ENCODE peak calls at places on chromosome 1, in four cellular contexts. J is DND-41, F is fibroblast of lung, P is hepatocyte. D is an unnamed sample. For H3K36me3, the result is how much of the 10 kb centered on the place peaks cover.

GRCh38 chr1:75134939-75135828 is 996 bp downstream of the LHX8 start:
- DNase-seq in J (no peak), F (peak), P (no peak), D (no peak)

GRCh38 chr1:40630488-40631223 is 34.8 kb downstream of the RIMS3 start:
- DNase-seq in J (peak), F (peak), P (peak), D (no peak)

GRCh38 chr1:235866207-235866912 is at the start of gene LYST:
- DNase-seq in J (peak), F (peak), P (peak), D (peak)

GRCh38 chr1:243474906-243475305 is 219.1 kb downstream of the SDCCAG8 start:
- DNase-seq in J (no peak), F (no peak), P (no peak), D (no peak)

GRCh38 chr1:28456078-28456477 is 49.8 kb upstream of the RCC1 start:
- DNase-seq in J (peak), F (peak), P (peak), D (no peak)

GRCh38 chr1:205991237-205991636 is 12.0 kb downstream of the RAB7B start:
- DNase-seq in J (no peak), F (peak), P (no peak), D (no peak)

GRCh38 chr1:219773775-219774174 is 154.6 kb downstream of the SLC30A10 start:
- DNase-seq in J (no peak), F (no peak), P (no peak), D (no peak)

GRCh38 chr1:210438928-210439841 is 110.5 kb downstream of the HHAT start:
- DNase-seq in J (no peak), F (peak), P (no peak), D (no peak)

GRCh38 chr1:247588060-247588459 is at the start of gene OR2G2:
- DNase-seq in J (no peak), F (no peak), P (no peak), D (no peak)

GRCh38 chr1:151130837-151131586 is 15.4 kb downstream of the SEMA6C start:
- DNase-seq in J (no peak), F (peak), P (peak), D (peak)

GRCh38 chr1:8661185-8662110 is 156.0 kb downstream of the RERE start:
- DNase-seq in J (no peak), F (peak), P (peak), D (no peak)

GRCh38 chr1:1360511-1361169 is 2.3 kb upstream of the MXRA8 start:
- DNase-seq in J (no peak), F (peak), P (peak), D (peak)

GRCh38 chr1:87805661-87806376 is 477.1 kb downstream of the LMO4 start:
- DNase-seq in J (no peak), F (peak), P (peak), D (no peak)

GRCh38 chr1:99264201-99265021 is at the start of gene PLPPR4:
- DNase-seq in J (no peak), F (peak), P (peak), D (peak)

GRCh38 chr1:53560572-53561487 is 101.6 kb downstream of the DMRTB1 start:
- DNase-seq in J (no peak), F (peak), P (no peak), D (peak)

GRCh38 chr1:1178794-1179331 is 5.2 kb downstream of the TTLL10 start:
- DNase-seq in J (no peak), F (no peak), P (no peak), D (no peak)

GRCh38 chr1:119370748-119371147 is 2.2 kb downstream of the HAO2 start:
- DNase-seq in J (no peak), F (no peak), P (no peak), D (no peak)

DNA sequence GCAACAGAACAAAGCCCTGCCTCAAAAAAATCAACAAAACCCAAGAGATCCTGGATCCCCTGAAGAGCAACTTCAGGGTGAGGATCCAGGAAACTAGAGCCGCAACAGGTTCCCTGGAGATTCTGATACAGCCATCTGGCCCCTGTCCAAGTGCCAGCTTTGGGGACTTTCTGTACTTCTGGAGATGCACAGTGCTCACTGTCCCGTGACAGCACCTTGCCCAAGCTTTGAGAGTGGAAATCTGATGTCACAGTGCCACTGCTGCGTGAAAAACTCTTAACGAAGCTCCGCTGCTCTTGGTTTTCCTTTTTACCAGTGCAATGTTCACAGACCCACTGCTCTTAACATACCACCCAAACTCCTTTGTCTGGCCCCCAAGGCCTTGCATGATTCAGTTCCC is 26.3 kb downstream of the STK40 start:
- DNase-seq in J (no peak), F (no peak), P (no peak), D (no peak)
- H3K36me3 ChIP-seq in J (half or more), F (under half), P (under half), D (half or more)

DNA sequence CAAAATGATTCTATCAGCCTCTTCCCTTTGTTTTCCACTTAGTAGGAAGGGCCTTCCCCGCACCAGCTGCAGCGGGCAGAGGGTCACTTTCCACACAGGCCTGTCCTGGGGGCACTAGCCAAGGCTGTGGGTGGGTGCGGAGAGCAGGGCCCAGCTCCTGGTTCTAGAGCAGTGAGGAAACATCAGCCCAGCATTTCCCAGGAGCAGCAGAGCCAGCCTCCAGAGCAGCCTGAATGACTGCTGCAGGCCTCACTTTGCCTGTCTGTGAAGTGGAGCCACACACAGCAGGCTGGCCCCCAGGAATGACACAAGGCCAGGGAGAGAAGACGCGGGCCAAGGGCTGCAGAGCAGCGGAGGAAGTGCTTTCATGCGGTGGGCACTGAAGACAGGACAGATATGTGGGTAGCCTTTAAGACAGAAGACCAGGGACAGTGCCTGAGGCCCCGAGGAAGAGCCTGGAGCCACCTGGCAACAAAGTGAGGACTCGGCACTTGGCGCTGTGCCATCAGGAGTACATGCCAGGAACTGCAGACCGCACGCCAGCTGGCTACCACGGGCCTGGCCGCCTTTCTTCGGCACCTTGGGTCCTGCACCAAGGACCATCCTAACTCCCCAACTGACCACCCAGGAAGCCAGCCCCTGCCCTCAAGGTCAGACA is 42.0 kb downstream of the ACOT7 start:
- DNase-seq in J (no peak), F (no peak), P (no peak), D (no peak)
- H3K4me3 ChIP-seq in J (no peak), F (no peak), P (no peak), D (no peak)

DNA sequence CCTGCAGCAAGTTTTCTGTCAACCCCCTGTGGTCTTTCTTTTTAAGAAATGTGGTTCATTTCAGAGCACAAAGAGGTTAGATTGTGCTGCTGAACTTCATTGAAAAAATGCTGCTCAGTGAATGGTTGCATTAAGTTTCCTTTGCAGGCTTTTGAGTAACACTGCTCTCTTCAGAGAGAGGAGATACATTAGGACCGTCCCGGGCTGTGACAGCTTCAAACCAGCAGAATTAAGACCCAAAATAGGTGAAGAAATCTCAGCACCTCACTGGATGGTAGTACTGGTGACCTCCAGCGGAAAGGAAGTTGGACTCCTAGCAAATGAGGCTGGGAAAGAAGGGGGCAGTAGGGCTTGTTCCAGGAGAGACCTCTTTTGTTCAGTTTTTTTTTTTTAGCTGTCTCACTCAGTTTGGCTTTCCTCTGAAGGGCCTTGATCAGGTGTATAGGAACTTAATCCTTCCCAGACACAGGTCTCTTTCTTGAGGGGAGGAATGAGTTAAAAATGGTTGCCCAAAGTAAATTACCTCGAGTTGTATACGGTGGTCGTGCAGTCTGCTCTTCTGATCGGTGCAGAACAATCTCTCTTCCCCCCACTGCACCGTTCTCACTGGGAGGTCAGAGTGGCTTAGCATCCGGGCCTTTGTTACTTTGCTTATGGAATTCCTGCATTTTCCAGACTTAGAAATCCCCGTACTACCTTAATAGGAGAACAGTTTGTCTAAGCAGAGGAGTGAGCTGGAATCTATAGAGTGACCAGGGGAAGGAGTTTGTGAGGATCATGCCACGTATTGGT is 81.0 kb downstream of the NDUFS5 start:
- DNase-seq in J (no peak), F (peak), P (no peak), D (no peak)
- H3K27ac ChIP-seq in J (no peak), F (peak), P (peak), D (peak)

GRCh38 chr1:37901191-37901892 is 42.0 kb upstream of the MTF1 start:
- DNase-seq in J (no peak), F (no peak), P (no peak), D (no peak)

GRCh38 chr1:37901893-37902225 is 42.5 kb upstream of the MTF1 start:
- DNase-seq in J (no peak), F (no peak), P (no peak), D (no peak)

GRCh38 chr1:37902983-37903382 is 43.6 kb upstream of the MTF1 start:
- DNase-seq in J (no peak), F (no peak), P (no peak), D (no peak)

GRCh38 chr1:37905624-37906196 is 41.1 kb downstream of the INPP5B start:
- DNase-seq in J (no peak), F (no peak), P (no peak), D (no peak)
- H3K36me3 ChIP-seq in J (under half), F (under half), P (under half), D (under half)

GRCh38 chr1:164563821-164564251 is 4.9 kb downstream of the PBX1 start:
- DNase-seq in J (no peak), F (peak), P (no peak), D (no peak)
- H3K4me3 ChIP-seq in J (no peak), F (peak), P (peak), D (peak)

GRCh38 chr1:223796210-223796609 is 49.5 kb downstream of the TP53BP2 start:
- DNase-seq in J (no peak), F (no peak), P (no peak), D (no peak)
- H3K27ac ChIP-seq in J (no peak), F (no peak), P (no peak), D (no peak)

DNA sequence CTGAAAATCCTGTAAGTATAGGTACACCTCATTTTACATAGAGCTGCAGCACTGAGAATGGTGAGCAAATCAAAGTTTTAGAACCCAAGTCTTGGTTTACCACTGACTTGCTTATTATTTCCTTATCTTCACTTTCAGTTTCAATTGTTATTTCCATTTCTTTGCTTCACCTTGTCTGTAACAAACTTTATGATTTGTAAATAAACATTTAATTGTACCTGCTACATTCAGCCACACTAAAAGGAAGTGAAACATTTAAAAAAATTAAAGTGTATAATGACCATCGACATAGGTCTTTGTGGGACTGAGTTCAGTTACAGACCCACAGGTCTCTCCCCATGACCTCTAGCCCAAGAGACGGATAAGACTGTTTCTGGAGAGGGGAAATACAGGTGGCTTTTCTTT is 34.4 kb downstream of the LGR6 start:
- DNase-seq in J (no peak), F (no peak), P (no peak), D (no peak)
- H3K36me3 ChIP-seq in J (under half), F (under half), P (under half), D (under half)

DNA sequence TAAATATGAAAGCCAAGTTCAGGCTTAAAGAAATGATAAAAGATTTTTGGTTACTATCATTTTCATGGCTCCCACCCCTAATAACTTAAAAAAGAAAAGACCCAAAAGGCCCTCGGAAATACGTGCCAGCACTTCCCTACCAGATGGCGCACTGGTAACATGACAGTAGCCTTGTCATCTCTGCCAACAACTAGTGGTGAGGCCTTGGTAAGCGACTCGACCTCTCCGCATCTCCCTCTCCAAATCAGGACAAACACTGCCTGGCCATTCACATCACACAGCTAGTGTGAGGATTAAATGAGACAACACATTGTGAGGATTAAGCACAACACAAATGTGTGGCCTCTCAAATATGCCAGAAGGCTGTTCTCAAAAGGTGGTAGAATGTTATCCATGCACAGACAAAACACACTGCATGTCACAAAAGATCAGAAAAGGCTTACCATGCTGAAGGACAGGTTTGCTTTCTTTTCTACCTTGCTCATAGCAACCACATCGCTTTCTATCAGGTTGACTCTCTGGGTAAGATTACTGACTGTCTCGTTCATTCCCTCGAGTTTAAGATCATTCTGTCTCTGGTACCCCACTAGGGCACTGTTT is 16.4 kb downstream of the TEX38 start:
- DNase-seq in J (no peak), F (no peak), P (no peak), D (no peak)
- H3K4me3 ChIP-seq in J (no peak), F (no peak), P (no peak), D (no peak)